ENCODE peak calls at places on chromosomes 6 and 20, in five cellular contexts. D is body of pancreas, J is Peyer's patch, H is heart left ventricle, P is prostate gland. W is an unnamed sample.

GRCh38 chr20:10576411-10576810 is 97.4 kb downstream of the JAG1 start:
- DNase-seq in J (no peak), P (no peak), H (no peak), D (no peak), W (no peak)

GRCh38 chr6:154514481-154514880 is 4.0 kb upstream of the CNKSR3 start:
- DNase-seq in P (no peak), J (no peak), H (no peak), D (no peak), W (no peak)

GRCh38 chr6:112298816-112299281 is 44.5 kb upstream of the LAMA4 start:
- DNase-seq in J (no peak), H (no peak), D (no peak), P (no peak), W (no peak)

GRCh38 chr20:34473262-34473883 is 42.8 kb upstream of the DYNLRB1 start:
- DNase-seq in J (peak; percentile 62), H (peak; percentile 52), P (peak; percentile 21), D (peak; percentile 15), W (peak; percentile 78)

GRCh38 chr6:43393597-43393996 is 24.1 kb upstream of the ZNF318 start:
- DNase-seq in P (no peak), H (no peak), J (no peak), D (no peak), W (no peak)

GRCh38 chr20:17808357-17808756 is 108.6 kb downstream of the BANF2 start:
- DNase-seq in P (no peak), D (peak; percentile 70), J (no peak), H (peak; percentile 72), W (peak; percentile 61)

GRCh38 chr6:69867075-69867911 is 937 bp downstream of the COL19A1 start:
- DNase-seq in P (peak; percentile 22), J (peak; percentile 81), D (peak; percentile 62), H (peak; percentile 65), W (peak; percentile 59)

GRCh38 chr6:89597988-89598387 is 40.6 kb downstream of the LYRM2 start:
- DNase-seq in P (no peak), J (no peak), H (no peak), D (peak; percentile 53), W (no peak)

GRCh38 chr20:53413188-53413631 is 180.4 kb downstream of the ZNF217 start:
- DNase-seq in H (no peak), D (peak; percentile 48), P (peak; percentile 7), J (peak; percentile 88), W (peak; percentile 38)

GRCh38 chr6:110392727-110393126 is 22.6 kb downstream of the DDO start:
- DNase-seq in H (no peak), P (no peak), J (no peak), D (no peak), W (no peak)

GRCh38 chr20:47428164-47428563 is 71.7 kb upstream of the ZMYND8 start:
- DNase-seq in J (no peak), H (no peak), D (no peak), P (no peak), W (no peak)

GRCh38 chr20:47427746-47428145 is 71.2 kb upstream of the ZMYND8 start:
- DNase-seq in J (no peak), P (no peak), H (no peak), D (no peak), W (no peak)

GRCh38 chr20:47428851-47429336 is 72.4 kb upstream of the ZMYND8 start:
- DNase-seq in J (no peak), P (no peak), D (no peak), H (no peak), W (no peak)

GRCh38 chr20:47430862-47431588 is 70.7 kb upstream of the NCOA3 start:
- DNase-seq in P (no peak), J (no peak), D (no peak), H (no peak), W (no peak)

DNA sequence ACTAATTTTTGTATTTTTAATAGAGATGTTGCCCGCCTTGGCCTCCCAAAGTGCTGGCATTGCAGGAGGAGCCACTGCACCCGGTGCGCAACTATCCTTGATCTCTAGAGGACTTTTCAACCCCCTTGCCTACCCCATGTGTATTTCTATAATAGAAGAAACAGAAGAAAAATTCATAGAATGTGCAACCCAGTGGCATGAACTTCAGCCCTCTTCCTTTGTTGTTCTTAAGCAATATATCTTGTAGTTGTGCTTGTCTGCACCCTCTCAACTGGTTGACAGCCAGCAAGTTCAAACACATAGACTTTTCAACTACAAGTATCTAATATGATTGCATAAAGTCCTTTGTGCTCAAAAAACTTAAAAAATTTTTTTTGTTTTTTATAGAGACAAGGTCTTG is 72.3 kb upstream of the NCOA3 start:
- DNase-seq in D (no peak), P (no peak), J (no peak), H (no peak), W (no peak)
- TF ChIP-seq POLR2A in D (no peak), P (no peak), J (no peak), H (no peak), W (no peak)

GRCh38 chr6:39280247-39280731 is 33.9 kb downstream of the KCNK17 start:
- DNase-seq in H (no peak), J (peak; percentile 84), D (peak; percentile 63), P (no peak), W (no peak)
- TF ChIP-seq POLR2A in H (no peak), J (peak; percentile 52), D (no peak), P (no peak), W (no peak)

GRCh38 chr20:63697868-63698545 is 1.6 kb downstream of the TNFRSF6B start:
- DNase-seq in D (no peak), H (peak; percentile 26), J (no peak), P (no peak), W (no peak)

GRCh38 chr20:63696311-63696627 is 183 bp upstream of the TNFRSF6B start:
- DNase-seq in P (no peak), J (no peak), H (peak; percentile 33), D (peak; percentile 43), W (no peak)

GRCh38 chr20:63698739-63699465 is 2.5 kb downstream of the TNFRSF6B start:
- DNase-seq in J (peak; percentile 62), H (peak; percentile 89), D (peak; percentile 59), P (no peak), W (no peak)

GRCh38 chr20:63696628-63697356 is at the start of gene TNFRSF6B:
- DNase-seq in D (no peak), J (no peak), P (no peak), H (peak; percentile 34), W (no peak)

GRCh38 chr20:63697357-63697867 is 960 bp downstream of the TNFRSF6B start:
- DNase-seq in D (no peak), H (peak; percentile 29), P (no peak), J (no peak), W (no peak)
- TF ChIP-seq POLR2A in D (no peak), H (no peak), P (no peak), J (no peak), W (no peak)

GRCh38 chr6:33683051-33683571 is 28.4 kb downstream of the UQCC2 start:
- DNase-seq in H (no peak), J (no peak), D (no peak), P (no peak), W (peak; percentile 67)

GRCh38 chr6:33684428-33684896 is 27.0 kb downstream of the UQCC2 start:
- DNase-seq in J (no peak), H (no peak), D (no peak), P (no peak), W (no peak)

GRCh38 chr6:33684983-33685382 is 26.5 kb downstream of the UQCC2 start:
- DNase-seq in P (no peak), H (no peak), J (no peak), D (no peak), W (no peak)

GRCh38 chr6:33682341-33682740 is 29.2 kb downstream of the UQCC2 start:
- DNase-seq in J (no peak), H (no peak), P (no peak), D (no peak), W (no peak)

DNA sequence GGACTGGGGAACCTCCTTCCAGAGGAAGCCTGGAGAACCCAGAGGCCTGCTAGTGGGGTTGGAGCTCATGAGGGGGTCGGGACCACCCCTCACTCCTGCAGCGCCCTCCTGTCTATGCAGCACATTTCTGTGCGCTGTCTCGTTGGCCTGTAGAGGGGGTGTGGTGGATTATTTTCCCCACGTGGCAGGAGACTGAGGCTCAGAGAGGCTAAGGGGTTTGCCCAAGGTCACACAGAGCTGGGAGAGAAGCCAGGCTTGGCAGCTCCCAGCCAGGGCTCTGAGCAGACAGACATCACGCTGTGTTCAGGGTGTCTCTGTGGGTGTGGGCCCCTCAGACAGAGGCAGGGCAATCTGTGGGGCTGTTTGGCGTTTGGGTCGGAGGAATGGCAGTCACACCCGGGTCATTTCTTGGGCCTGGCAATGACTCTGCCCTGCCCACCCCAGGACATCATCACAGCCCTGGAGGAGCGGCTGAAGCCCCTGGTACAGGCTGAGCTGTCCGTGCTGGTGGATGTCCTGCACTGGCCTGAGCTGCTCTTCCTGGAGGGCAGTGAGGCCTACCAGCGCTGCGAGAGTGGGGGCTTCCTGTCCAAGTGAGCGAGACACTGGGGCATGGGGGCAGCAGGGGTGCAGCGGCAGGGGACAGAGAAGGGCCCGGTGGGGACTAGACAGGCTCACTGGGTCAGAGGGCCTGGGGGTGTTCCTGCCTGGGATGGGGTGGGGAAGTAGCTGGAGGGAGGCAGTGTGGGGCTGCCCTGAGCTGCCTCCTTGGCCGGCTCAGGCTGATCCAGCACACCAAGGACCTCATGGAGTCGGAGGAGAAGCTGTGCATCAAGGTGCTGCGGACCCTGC is 27.7 kb downstream of the UQCC2 start:
- DNase-seq in D (no peak), J (no peak), H (no peak), P (no peak), W (peak; percentile 90)
- TF ChIP-seq POLR2A in D (no peak), J (no peak), H (no peak), P (no peak), W (no peak)

DNA sequence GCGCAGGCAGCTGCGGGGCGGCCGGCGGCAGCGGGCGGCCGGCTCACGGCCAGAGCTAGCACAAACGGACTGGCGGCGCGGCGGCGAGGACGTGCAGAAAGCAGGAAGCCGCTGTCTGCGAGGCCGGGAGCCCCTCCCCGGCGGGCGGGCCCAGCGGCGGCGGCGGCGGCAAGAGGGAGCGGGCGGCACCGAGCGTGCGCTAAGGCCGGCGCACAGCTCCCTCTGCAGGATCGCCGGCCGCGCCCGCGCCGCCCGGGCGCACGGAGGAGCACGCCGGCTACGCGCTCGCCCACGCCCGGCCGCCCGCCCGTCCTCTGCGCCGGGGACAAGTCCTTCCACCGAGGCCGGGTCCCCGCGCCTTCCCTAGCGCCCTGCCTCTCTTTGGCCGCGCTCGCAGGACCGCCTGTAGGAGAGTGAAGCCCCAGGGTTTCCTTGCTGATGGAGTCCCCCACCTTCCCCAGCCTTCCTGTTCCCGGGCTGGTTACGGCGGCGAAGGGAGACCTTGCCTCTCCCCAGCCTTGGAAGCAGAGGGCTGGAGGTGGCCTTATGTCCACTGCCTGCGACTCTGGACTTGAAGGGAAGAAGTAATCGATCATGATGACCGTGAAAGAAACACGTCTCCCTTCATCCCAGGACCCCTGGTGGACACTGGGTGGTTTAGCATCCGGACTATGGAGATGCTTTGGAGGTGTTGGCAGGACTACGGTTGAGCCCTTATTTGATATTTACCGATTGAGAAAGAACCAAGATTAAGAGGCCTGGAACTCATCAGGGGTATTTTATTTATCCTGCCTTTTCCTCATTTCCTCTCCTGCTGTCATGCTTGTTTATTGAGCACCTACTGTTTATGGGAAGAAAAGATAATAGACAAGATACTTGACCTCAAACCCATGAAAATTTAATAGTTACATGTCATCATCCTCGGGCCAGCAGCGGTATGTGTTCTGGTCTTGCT is at the start of gene PREP:
- DNase-seq in H (peak; percentile 91), D (peak; percentile 87), P (peak; percentile 83), J (peak; percentile 94), W (peak; percentile 84)
- TF ChIP-seq POLR2A in H (peak; percentile 74), D (peak; percentile 40), P (peak; percentile 55), J (peak; percentile 10), W (no peak)

GRCh38 chr6:132063204-132063603 is 112.0 kb upstream of the CCN2 start:
- DNase-seq in D (no peak), P (no peak), J (no peak), H (no peak), W (no peak)
- TF ChIP-seq POLR2A in D (no peak), P (no peak), J (no peak), H (no peak), W (no peak)

W was measured in testis.